ENCODE peak calls at places on chromosomes 11 and 22, in six cellular contexts. B is adrenal gland; W is CD4-positive, CD25-positive, alpha-beta regulatory T cell; X is tibial nerve; K is CD8-positive, alpha-beta T cell; N is naive thymus-derived CD4-positive, alpha-beta T cell. J is an unnamed sample.

GRCh38 chr11:47087801-47088200 is 88.9 kb downstream of the ARFGAP2 start:
- DNase-seq in W (no peak), X (no peak), N (no peak), B (no peak), K (no peak), J (no peak)

GRCh38 chr11:16603245-16603644 is 135.2 kb upstream of the C11orf58 start:
- DNase-seq in N (no peak), W (no peak), X (no peak), B (no peak), K (no peak), J (no peak)

GRCh38 chr22:37726240-37726887 is 29.5 kb downstream of the TRIOBP start:
- DNase-seq in X (no peak), K (no peak), B (no peak), W (no peak), N (no peak), J (no peak)

GRCh38 chr22:32444068-32444467 is 20.2 kb downstream of the BPIFC start:
- DNase-seq in N (no peak), K (no peak), B (no peak), X (no peak), W (no peak), J (no peak)

GRCh38 chr11:128692750-128693578 is 908 bp upstream of the FLI1 start:
- DNase-seq in W (no peak), N (peak; percentile 35), K (no peak), X (no peak), B (no peak), J (no peak)

GRCh38 chr11:73225001-73225686 is 7.1 kb downstream of the P2RY2 start:
- DNase-seq in N (no peak), X (no peak), W (no peak), K (no peak), B (no peak), J (peak; percentile 4)

GRCh38 chr11:78802058-78802633 is 227.5 kb upstream of the NARS2 start:
- DNase-seq in X (no peak), N (no peak), K (no peak), W (no peak), B (no peak), J (no peak)

GRCh38 chr11:46845440-46845739 is 690 bp downstream of the CKAP5 start:
- DNase-seq in K (no peak), N (no peak), W (no peak), B (no peak), X (no peak), J (no peak)

GRCh38 chr11:112477152-112477928 is 216.7 kb upstream of the PLET1 start:
- DNase-seq in B (no peak), W (no peak), K (no peak), X (no peak), N (no peak), J (no peak)

GRCh38 chr22:29621761-29622526 is 18.5 kb downstream of the NF2 start:
- DNase-seq in B (no peak), X (no peak), K (no peak), N (no peak), W (no peak), J (no peak)

DNA sequence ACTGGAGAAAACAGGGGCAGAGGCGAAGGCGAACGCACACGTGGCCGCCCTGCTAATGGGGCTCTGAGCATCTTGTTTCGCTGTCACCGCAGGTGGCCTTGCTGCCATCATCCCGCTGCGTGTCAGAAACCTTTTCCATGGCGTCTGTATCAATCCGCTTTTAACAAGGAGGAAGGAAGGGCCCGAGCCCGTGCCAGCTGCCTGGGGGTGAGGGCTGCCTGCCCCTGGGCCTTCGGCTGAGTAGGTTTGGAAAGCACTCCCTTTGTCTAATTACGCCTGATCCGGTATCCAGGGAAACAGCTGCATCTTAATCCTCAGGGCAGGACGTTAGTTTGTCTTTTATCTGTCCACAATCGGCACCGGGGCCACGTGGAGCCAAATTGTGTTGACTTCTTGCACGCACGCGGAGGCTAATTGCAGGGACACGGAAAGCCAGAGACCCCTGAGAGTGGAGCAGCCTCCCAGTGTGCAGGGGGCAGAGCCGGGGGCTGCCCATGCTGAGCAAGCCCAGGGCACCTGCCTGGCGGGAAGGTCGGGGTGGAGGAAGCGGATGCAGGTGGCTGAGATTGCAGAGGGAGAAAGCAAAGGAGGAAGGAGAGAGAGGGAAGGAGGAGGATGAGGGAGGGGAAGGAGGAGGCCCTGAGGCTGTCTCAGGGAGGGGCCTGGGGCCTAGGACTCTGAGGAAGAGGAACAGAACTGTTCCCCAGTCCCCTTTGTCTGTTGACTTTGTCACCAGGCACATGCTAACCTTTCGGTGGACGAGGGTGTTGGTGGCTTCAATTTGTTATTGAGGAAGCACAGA is 19.3 kb upstream of the TH start:
- DNase-seq in N (no peak), B (peak; percentile 51), X (no peak), K (no peak), W (no peak), J (no peak)
- H3K4me3 ChIP-seq in N (no peak overlapping the region), B (no peak overlapping the region), X (no peak overlapping the region), K (no peak overlapping the region), W (no peak overlapping the region), J (no peak overlapping the region)

DNA sequence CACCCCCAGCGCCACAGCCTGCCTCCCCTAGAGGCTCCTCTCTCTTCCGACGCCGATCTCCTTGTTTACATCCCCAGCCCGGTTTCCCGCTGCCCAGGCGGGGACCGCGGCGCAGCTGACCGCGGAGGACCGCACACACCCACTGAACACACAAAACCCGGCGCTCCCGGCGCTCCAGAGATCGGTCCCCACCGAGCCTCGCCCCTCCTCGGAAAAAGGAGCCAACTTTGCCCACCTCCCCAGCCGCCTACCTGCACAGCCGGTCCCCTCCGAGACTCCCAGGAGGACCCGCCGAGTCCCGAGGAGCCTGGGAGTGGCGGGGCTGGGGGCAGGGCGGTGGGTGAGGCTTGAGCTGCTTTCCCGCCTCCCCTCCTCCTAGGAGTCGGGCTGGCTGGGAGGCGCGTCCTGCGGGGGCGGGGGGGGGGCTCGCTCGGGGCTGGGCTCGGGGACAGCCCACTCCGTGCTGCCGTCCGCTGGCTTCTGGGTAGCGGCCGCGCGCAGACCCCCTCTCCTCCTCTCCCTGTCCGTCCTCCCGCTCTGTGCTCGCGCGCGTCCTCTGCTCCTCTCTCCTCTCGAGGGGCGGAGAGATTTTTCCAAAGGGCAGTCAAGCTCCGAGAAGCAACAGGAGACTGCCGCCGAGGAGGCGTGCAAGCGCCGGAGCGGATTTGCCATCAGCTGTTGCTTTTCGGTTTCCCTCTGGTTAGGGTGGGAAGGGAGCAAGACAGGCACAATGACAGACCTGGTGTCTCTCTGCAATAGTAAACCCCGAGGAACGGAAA is at the start of gene FXYD6:
- DNase-seq in N (peak; percentile 11), K (no peak), W (no peak), B (peak; percentile 59), X (no peak), J (peak; percentile 78)
- H3K27me3 ChIP-seq in N (peaks cover 22% of the 10 kb centered on the region), K (peaks cover 23% of the 10 kb centered on the region), W (peaks cover 35% of the 10 kb centered on the region), B (no peaks in the 10 kb centered on the region), X (peaks cover 64% of the 10 kb centered on the region), J (no peaks in the 10 kb centered on the region)

GRCh38 chr11:17718510-17718962 is 835 bp upstream of the MYOD1 start:
- DNase-seq in X (no peak), B (no peak), N (no peak), W (no peak), K (no peak), J (no peak)

GRCh38 chr11:17719940-17720795 is 797 bp downstream of the MYOD1 start:
- DNase-seq in B (no peak), N (no peak), K (no peak), X (no peak), W (no peak), J (no peak)

GRCh38 chr11:17718015-17718414 is 1.4 kb upstream of the MYOD1 start:
- DNase-seq in B (no peak), N (no peak), K (no peak), W (no peak), X (no peak), J (no peak)

GRCh38 chr11:17720796-17721171 is 1.4 kb downstream of the MYOD1 start:
- DNase-seq in N (no peak), W (no peak), X (no peak), B (no peak), K (no peak), J (no peak)

GRCh38 chr11:17719028-17719939 is at the start of gene MYOD1:
- DNase-seq in W (no peak), N (no peak), X (no peak), K (no peak), B (no peak), J (no peak)
- H3K4me3 ChIP-seq in W (no peak within 1 kb of the TSS), N (no peak within 1 kb of the TSS), X (no peak within 1 kb of the TSS), K (no peak within 1 kb of the TSS), B (no peak within 1 kb of the TSS), J (no peak within 1 kb of the TSS)

GRCh38 chr22:42721045-42721434 is 370 bp upstream of the A4GALT start:
- DNase-seq in B (no peak), W (no peak), K (no peak), X (no peak), N (no peak), J (no peak)
- H3K27me3 ChIP-seq in B (no peaks in the 10 kb centered on the region), W (peaks cover 7% of the 10 kb centered on the region), K (peaks cover 12% of the 10 kb centered on the region), X (peaks cover 40% of the 10 kb centered on the region), N (peaks cover 12% of the 10 kb centered on the region), J (no peaks in the 10 kb centered on the region)

DNA sequence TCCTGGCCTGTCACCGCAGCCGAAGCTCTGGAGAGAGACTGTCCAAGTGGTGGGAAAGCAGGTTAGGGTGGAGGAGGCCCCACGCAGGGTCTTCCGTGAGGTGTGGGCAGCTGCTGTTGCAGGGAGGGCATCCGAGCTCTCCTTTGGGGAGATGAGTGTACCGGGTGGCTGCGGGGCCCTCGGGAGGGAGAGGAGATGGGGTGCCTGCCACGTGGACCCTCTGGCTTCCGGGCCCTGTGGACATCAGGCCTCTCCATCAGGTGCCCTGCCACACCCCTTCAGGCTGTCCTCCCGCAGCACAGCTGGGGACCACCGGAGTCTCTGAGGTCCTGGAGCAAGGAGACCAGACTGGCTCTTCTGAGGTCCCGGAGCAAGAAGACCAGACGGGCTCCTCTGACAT is 1.7 kb downstream of the PTDSS2 start:
- DNase-seq in W (no peak), K (no peak), B (no peak), N (no peak), X (no peak), J (no peak)
- H3K4me3 ChIP-seq in W (no peak overlapping the region), K (no peak overlapping the region), B (no peak overlapping the region), N (no peak overlapping the region), X (no peak overlapping the region), J (no peak overlapping the region)

GRCh38 chr11:69209936-69210659 is 54.4 kb downstream of the SMIM38 start:
- DNase-seq in N (no peak), W (no peak), K (no peak), X (no peak), B (peak; percentile 70), J (no peak)

GRCh38 chr11:69207165-69207889 is 51.6 kb downstream of the SMIM38 start:
- DNase-seq in X (no peak), B (no peak), K (no peak), W (no peak), N (no peak), J (no peak)

GRCh38 chr11:69209038-69209350 is 53.3 kb downstream of the SMIM38 start:
- DNase-seq in K (no peak), X (no peak), B (no peak), W (no peak), N (no peak), J (no peak)

GRCh38 chr11:69209421-69209820 is 53.7 kb downstream of the SMIM38 start:
- DNase-seq in K (no peak), X (no peak), N (no peak), B (no peak), W (no peak), J (no peak)

GRCh38 chr11:69208190-69209037 is 52.7 kb downstream of the SMIM38 start:
- DNase-seq in K (no peak), W (no peak), X (no peak), N (no peak), B (no peak), J (no peak)
- H3K27me3 ChIP-seq in K (no peaks in the 10 kb centered on the region), W (no peaks in the 10 kb centered on the region), X (no peaks in the 10 kb centered on the region), N (no peaks in the 10 kb centered on the region), B (no peaks in the 10 kb centered on the region), J (no peaks in the 10 kb centered on the region)